ENCODE peak calls at places on chromosome 12, in seven cellular contexts. R is choroid plexus epithelial cell, B is kidney, P is neural crest cell, D is A549, L is AG10803, N is colonic mucosa. E is an unnamed sample.

GRCh38 chr12:63404611-63405010 is 253.6 kb upstream of the AVPR1A start:
- DNase-seq in R (no peak), B (no peak), P (no peak), D (no peak), L (no peak), N (no peak), E (no peak)

GRCh38 chr12:119288559-119288958 is 46.0 kb upstream of the CCDC60 start:
- DNase-seq in R (no peak), B (no peak), P (no peak), D (no peak), L (no peak), N (no peak), E (no peak)

GRCh38 chr12:25459541-25459951 is 93.5 kb downstream of the LMNTD1 start:
- DNase-seq in R (no peak), B (no peak), P (no peak), D (no peak), L (no peak), N (no peak), E (no peak)

GRCh38 chr12:123035841-123036240 is 55.4 kb downstream of the ARL6IP4 start:
- DNase-seq in R (no peak), B (peak; percentile 16), P (no peak), D (no peak), L (no peak), N (no peak), E (no peak)

GRCh38 chr12:124613151-124613585 is 45.8 kb upstream of the NCOR2 start:
- DNase-seq in R (peak; percentile 84), B (no peak), P (no peak), D (no peak), L (peak; percentile 65), N (peak; percentile 76), E (no peak)

GRCh38 chr12:25592725-25593495 is 39.8 kb upstream of the LMNTD1 start:
- DNase-seq in R (no peak), B (no peak), P (no peak), D (no peak), L (no peak), N (no peak), E (no peak)

GRCh38 chr12:95385246-95385645 is 88.7 kb upstream of the METAP2 start:
- DNase-seq in R (peak; percentile 85), B (no peak), P (no peak), D (no peak), L (peak; percentile 71), N (no peak), E (peak; percentile 43)

GRCh38 chr12:122096014-122096413 is 17.5 kb downstream of the MLXIP start:
- DNase-seq in R (no peak), B (no peak), P (no peak), D (no peak), L (no peak), N (no peak), E (no peak)

GRCh38 chr12:53427905-53428594 is 4.4 kb downstream of the AMHR2 start:
- DNase-seq in R (peak; percentile 77), B (peak; percentile 15), P (no peak), D (peak; percentile 91), L (peak; percentile 78), N (no peak), E (peak; percentile 95)

GRCh38 chr12:68224613-68225285 is 861 bp downstream of the IL26 start:
- DNase-seq in R (peak; percentile 84), B (no peak), P (no peak), D (no peak), L (peak; percentile 54), N (no peak), E (peak; percentile 62)

GRCh38 chr12:104281636-104282035 is 21.9 kb upstream of the EID3 start:
- DNase-seq in R (no peak), B (no peak), P (no peak), D (no peak), L (peak; percentile 60), N (no peak), E (no peak)

GRCh38 chr12:2613674-2614073 is 181.1 kb upstream of the FKBP4 start:
- DNase-seq in R (peak; percentile 96), B (no peak), P (no peak), D (peak; percentile 66), L (peak; percentile 95), N (no peak), E (peak; percentile 82)

GRCh38 chr12:12088147-12088546 is 17.4 kb downstream of the BCL2L14 start:
- DNase-seq in R (no peak), B (no peak), P (no peak), D (no peak), L (no peak), N (no peak), E (no peak)

GRCh38 chr12:131923260-131923659 is 5.8 kb upstream of the PUS1 start:
- DNase-seq in R (no peak), B (no peak), P (no peak), D (no peak), L (no peak), N (no peak), E (no peak)

GRCh38 chr12:63968685-63969084 is 124.2 kb downstream of the SRGAP1 start:
- DNase-seq in R (no peak), B (no peak), P (no peak), D (no peak), L (no peak), N (no peak), E (no peak)

GRCh38 chr12:3175238-3175637 is 98.1 kb downstream of the TSPAN9 start:
- DNase-seq in R (no peak), B (no peak), P (no peak), D (no peak), L (no peak), N (no peak), E (no peak)

GRCh38 chr12:109770104-109770860 is 56.7 kb downstream of the FAM222A start:
- DNase-seq in R (peak; percentile 16), B (peak; percentile 37), P (no peak), D (no peak), L (no peak), N (no peak), E (no peak)

GRCh38 chr12:132389066-132389465 is 59.7 kb upstream of the GALNT9 start:
- DNase-seq in R (no peak), B (no peak), P (no peak), D (no peak), L (no peak), N (no peak), E (no peak)

GRCh38 chr12:126747530-126748149 is 1519.3 kb upstream of the TMEM132C start:
- DNase-seq in R (no peak), B (no peak), P (peak; percentile 49), D (peak; percentile 40), L (peak; percentile 12), N (peak; percentile 34), E (peak; percentile 70)

GRCh38 chr12:32296541-32296940 is 102.8 kb upstream of the FGD4 start:
- DNase-seq in R (peak; percentile 25), B (no peak), P (no peak), D (peak; percentile 76), L (peak; percentile 24), N (no peak), E (no peak)

GRCh38 chr12:2451025-2451424 is 343.7 kb upstream of the FKBP4 start:
- DNase-seq in R (peak; percentile 10), B (no peak), P (no peak), D (no peak), L (peak; percentile 25), N (no peak), E (no peak)

GRCh38 chr12:120687570-120688289 is 781 bp downstream of the MLEC start:
- DNase-seq in R (peak; percentile 33), B (no peak), P (no peak), D (no peak), L (peak; percentile 25), N (peak; percentile 63), E (no peak)

GRCh38 chr12:99200711-99201384 is 446.7 kb upstream of the GARIN6 start:
- DNase-seq in R (no peak), B (no peak), P (no peak), D (no peak), L (no peak), N (no peak), E (peak; percentile 2)

GRCh38 chr12:132287391-132288238 is 41.8 kb downstream of the GALNT9 start:
- DNase-seq in R (no peak), B (peak; percentile 80), P (no peak), D (no peak), L (no peak), N (no peak), E (no peak)

GRCh38 chr12:45409966-45410365 is 194.1 kb downstream of the ANO6 start:
- DNase-seq in R (no peak), B (no peak), P (no peak), D (no peak), L (peak; percentile 85), N (no peak), E (no peak)

GRCh38 chr12:107912421-107913004 is 138.0 kb downstream of the ASCL4 start:
- DNase-seq in R (no peak), B (no peak), P (peak; percentile 63), D (peak; percentile 73), L (peak; percentile 8), N (peak; percentile 49), E (peak; percentile 50)
- TF ChIP-seq CTCF in R (peak; percentile 58), B (peak; percentile 42), P (peak; percentile 74), D (peak; percentile 70), L (peak; percentile 45), N (peak; percentile 62), E (peak; percentile 38)

GRCh38 chr12:57268264-57268663 is 17.3 kb upstream of the STAC3 start:
- DNase-seq in R (no peak), B (no peak), P (no peak), D (peak; percentile 19), L (no peak), N (no peak), E (no peak)

GRCh38 chr12:57273516-57273915 is 22.5 kb upstream of the STAC3 start:
- DNase-seq in R (no peak), B (no peak), P (no peak), D (no peak), L (no peak), N (no peak), E (no peak)

GRCh38 chr12:57276935-57277563 is 26.1 kb upstream of the STAC3 start:
- DNase-seq in R (peak; percentile 60), B (no peak), P (no peak), D (peak; percentile 55), L (peak; percentile 25), N (peak; percentile 34), E (peak; percentile 13)

GRCh38 chr12:57270966-57271470 is 20.0 kb upstream of the STAC3 start:
- DNase-seq in R (no peak), B (no peak), P (no peak), D (peak; percentile 29), L (no peak), N (no peak), E (no peak)

GRCh38 chr12:57272337-57273151 is 21.6 kb upstream of the STAC3 start:
- DNase-seq in R (peak; percentile 20), B (no peak), P (no peak), D (no peak), L (peak; percentile 61), N (no peak), E (no peak)
- TF ChIP-seq CTCF in R (no peak), B (no peak), P (no peak), D (no peak), L (peak; percentile 19), N (no peak), E (no peak)

GRCh38 chr12:57112492-57113294 is 1.5 kb upstream of the STAT6 start:
- DNase-seq in R (no peak), B (no peak), P (no peak), D (no peak), L (no peak), N (peak; percentile 18), E (no peak)
- TF ChIP-seq CTCF in R (peak; percentile 88), B (peak; percentile 87), P (peak; percentile 93), D (peak; percentile 95), L (peak; percentile 83), N (peak; percentile 76), E (no peak)

DNA sequence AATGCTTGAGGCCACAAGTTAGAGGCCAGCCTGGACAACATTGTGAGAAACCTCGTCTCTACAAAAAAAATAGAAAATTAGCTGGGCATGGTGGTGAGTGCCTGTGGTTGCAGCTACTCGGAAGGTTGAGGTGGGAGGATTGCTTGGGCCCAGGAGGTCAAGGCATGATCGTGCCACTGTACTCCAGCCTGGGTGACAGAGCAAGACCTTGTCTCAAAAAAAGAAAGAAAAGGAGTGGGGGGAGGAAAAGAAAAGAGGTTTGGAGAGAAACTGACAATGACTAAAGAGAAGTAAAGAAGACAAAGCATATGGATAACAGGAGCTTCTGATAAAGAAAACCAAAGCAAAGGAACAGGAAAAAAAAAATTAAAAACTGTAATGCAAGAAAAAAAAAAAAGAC is 37.4 kb upstream of the SELPLG start:
- DNase-seq in R (no peak), B (no peak), P (no peak), D (no peak), L (no peak), N (no peak), E (no peak)
- TF ChIP-seq CTCF in R (no peak), B (no peak), P (no peak), D (no peak), L (no peak), N (no peak), E (no peak)